ENCODE peak calls at places on chromosomes 7 and 10, in four cellular contexts. W is fibroblast of pulmonary artery, U is activated B cell treated with CpG ODN at 0.5 μM for 24 hours, D is kidney epithelial cell. J is an unnamed sample.

GRCh38 chr10:132698211-132698751 is 87.7 kb downstream of the NKX6-2 start:
- DNase-seq in W (no peak), U (no peak), D (no peak), J (no peak)

GRCh38 chr10:33703897-33704825 is 369.7 kb upstream of the NRP1 start:
- DNase-seq in W (peak), U (no peak), D (peak), J (no peak)

GRCh38 chr7:1611708-1612241 is 41.9 kb upstream of the PSMG3 start:
- DNase-seq in W (peak), U (no peak), D (peak), J (no peak)

GRCh38 chr10:33947563-33947962 is 613.1 kb upstream of the NRP1 start:
- DNase-seq in W (no peak), U (no peak), D (no peak), J (no peak)

GRCh38 chr7:139995034-139995915 is 67.5 kb downstream of the PARP12 start:
- DNase-seq in W (peak), U (no peak), D (no peak), J (no peak)

GRCh38 chr7:157969995-157970394 is 617.6 kb downstream of the PTPRN2 start:
- DNase-seq in W (no peak), U (no peak), D (no peak), J (no peak)

GRCh38 chr10:102113261-102113955 is 6.8 kb downstream of the LDB1 start:
- DNase-seq in W (no peak), U (no peak), D (no peak), J (no peak)

GRCh38 chr10:22489467-22489866 is 144.2 kb downstream of the SPAG6 start:
- DNase-seq in W (no peak), U (no peak), D (no peak), J (no peak)

GRCh38 chr10:132410779-132411532 is 14.0 kb downstream of the PWWP2B start:
- DNase-seq in W (no peak), U (no peak), D (no peak), J (no peak)

GRCh38 chr10:70169661-70170364 is 501 bp downstream of the SAR1A start:
- DNase-seq in W (no peak), U (no peak), D (no peak), J (no peak)

GRCh38 chr10:101323495-101323894 is 30.5 kb upstream of the BTRC start:
- DNase-seq in W (no peak), U (no peak), D (no peak), J (no peak)

GRCh38 chr7:29641651-29642050 is 78.0 kb downstream of the PRR15 start:
- DNase-seq in W (no peak), U (no peak), D (no peak), J (no peak)

GRCh38 chr7:157605638-157606037 is 268.8 kb downstream of the DNAJB6 start:
- DNase-seq in W (no peak), U (no peak), D (no peak), J (no peak)

GRCh38 chr7:25384820-25385560 is 156.7 kb upstream of the NPVF start:
- DNase-seq in W (no peak), U (no peak), D (no peak), J (no peak)

GRCh38 chr10:98258683-98259454 is 9.1 kb downstream of the LOXL4 start:
- DNase-seq in W (no peak), U (no peak), D (no peak), J (no peak)

GRCh38 chr10:68103237-68103866 is 5.9 kb upstream of the MYPN start:
- DNase-seq in W (no peak), U (no peak), D (no peak), J (no peak)

GRCh38 chr10:92142949-92143348 is 147.9 kb downstream of the CPEB3 start:
- DNase-seq in W (no peak), U (no peak), D (no peak), J (no peak)

GRCh38 chr10:70756710-70757360 is 28.3 kb downstream of the TBATA start:
- DNase-seq in W (no peak), U (no peak), D (peak), J (no peak)

GRCh38 chr10:111430070-111430469 is 353.2 kb downstream of the ADRA2A start:
- DNase-seq in W (no peak), U (no peak), D (no peak), J (no peak)

GRCh38 chr10:7410800-7411670 is at the start of gene SFMBT2:
- DNase-seq in W (peak), U (peak), D (peak), J (peak)

GRCh38 chr7:75638607-75639070 is 100.1 kb downstream of the HIP1 start:
- DNase-seq in W (peak), U (no peak), D (no peak), J (peak)

GRCh38 chr10:61890881-61891409 is 10.6 kb upstream of the ARID5B start:
- DNase-seq in W (no peak), U (no peak), D (no peak), J (no peak)

GRCh38 chr10:60964257-60965235 is 20.6 kb upstream of the RHOBTB1 start:
- DNase-seq in W (peak), U (no peak), D (no peak), J (peak)

GRCh38 chr10:10627414-10627813 is 390.3 kb upstream of the CELF2 start:
- DNase-seq in W (no peak), U (no peak), D (no peak), J (no peak)

GRCh38 chr7:30034501-30034900 is 6.3 kb downstream of the PLEKHA8 start:
- DNase-seq in W (no peak), U (no peak), D (no peak), J (no peak)

GRCh38 chr10:104254493-104255243 is at the start of gene GSTO1:
- DNase-seq in W (peak), U (peak), D (no peak), J (peak)

GRCh38 chr7:134513169-134513752 is 14.1 kb upstream of the AKR1B10 start:
- DNase-seq in W (peak), U (no peak), D (no peak), J (peak)

GRCh38 chr7:122935620-122936019 is 49.4 kb upstream of the CADPS2 start:
- DNase-seq in W (no peak), U (no peak), D (no peak), J (no peak)

GRCh38 chr10:106836923-106837322 is 327.6 kb downstream of the SORCS1 start:
- DNase-seq in W (no peak), U (no peak), D (no peak), J (no peak)

GRCh38 chr7:40720401-40720800 is 585.6 kb downstream of the SUGCT start:
- DNase-seq in W (no peak), U (no peak), D (no peak), J (no peak)

GRCh38 chr7:87339373-87339897 is 6.0 kb upstream of the CROT start:
- DNase-seq in W (peak), U (no peak), D (no peak), J (no peak)

GRCh38 chr7:69412331-69413146 is 185.7 kb upstream of the AUTS2 start:
- DNase-seq in W (peak), U (no peak), D (no peak), J (no peak)

GRCh38 chr7:54394877-54395276 is 147.3 kb upstream of the VSTM2A start:
- DNase-seq in W (no peak), U (no peak), D (no peak), J (no peak)

GRCh38 chr7:569996-570800 is 50.6 kb upstream of the PDGFA start:
- DNase-seq in W (no peak), U (no peak), D (no peak), J (no peak)

GRCh38 chr10:110754375-110755120 is 110.4 kb downstream of the RBM20 start:
- DNase-seq in W (no peak), U (no peak), D (no peak), J (no peak)

GRCh38 chr10:133489816-133490588 is 36.3 kb downstream of the SCART1 start:
- DNase-seq in W (no peak), U (no peak), D (no peak), J (no peak)

GRCh38 chr10:8088504-8088903 is 34.0 kb downstream of the GATA3 start:
- DNase-seq in W (no peak), U (no peak), D (no peak), J (no peak)

GRCh38 chr10:70378122-70378521 is 4.3 kb downstream of the LRRC20 start:
- DNase-seq in W (peak), U (no peak), D (peak), J (no peak)

GRCh38 chr7:27433581-27433980 is 191.0 kb downstream of the EVX1 start:
- DNase-seq in W (no peak), U (no peak), D (no peak), J (no peak)

GRCh38 chr7:27438878-27439589 is 196.4 kb downstream of the EVX1 start:
- DNase-seq in W (no peak), U (no peak), D (no peak), J (no peak)

GRCh38 chr7:27431465-27431864 is 188.9 kb downstream of the EVX1 start:
- DNase-seq in W (no peak), U (no peak), D (no peak), J (no peak)

GRCh38 chr7:27435461-27435860 is 192.9 kb downstream of the EVX1 start:
- DNase-seq in W (peak), U (no peak), D (no peak), J (no peak)

DNA sequence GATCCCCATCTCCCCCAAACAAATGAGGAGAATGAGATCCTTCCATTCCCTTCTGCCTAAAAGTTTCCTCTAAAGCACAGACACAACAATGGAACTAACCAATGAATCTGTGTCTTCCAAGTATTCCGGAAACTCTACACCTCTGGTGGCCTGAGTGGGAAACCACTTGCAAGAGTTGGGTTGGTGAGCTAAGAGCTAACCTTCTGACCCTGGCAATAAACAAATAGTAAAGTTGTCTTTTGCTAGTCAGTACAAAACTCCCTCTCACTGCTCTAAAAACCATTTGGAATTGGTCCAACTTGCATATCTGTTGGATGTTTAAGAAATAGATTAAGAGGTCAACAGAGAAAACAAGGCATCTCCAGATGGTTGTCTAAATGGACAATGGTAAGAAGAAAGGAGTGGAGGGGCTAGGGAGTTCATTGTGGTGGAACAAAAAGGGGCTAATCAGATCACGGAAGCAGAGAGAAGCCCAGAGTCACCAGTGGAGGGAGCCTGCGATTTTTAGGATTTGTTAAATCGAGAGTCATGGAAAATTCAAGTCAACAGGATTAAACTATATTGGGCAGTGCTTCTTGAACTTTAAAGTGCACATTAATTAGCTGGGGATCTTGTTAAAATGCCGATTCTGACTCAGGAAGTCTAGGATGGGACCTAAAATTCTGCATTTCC is 192.3 kb downstream of the EVX1 start:
- DNase-seq in W (peak), U (no peak), D (no peak), J (no peak)
- TF ChIP-seq CTCF in W (peak), U (no peak), D (no peak), J (no peak)

GRCh38 chr10:49746626-49747302 is 15.4 kb downstream of the OGDHL start:
- DNase-seq in W (no peak), U (no peak), D (no peak), J (no peak)
- TF ChIP-seq CTCF in W (no peak), U (no peak), D (no peak), J (no peak)

DNA sequence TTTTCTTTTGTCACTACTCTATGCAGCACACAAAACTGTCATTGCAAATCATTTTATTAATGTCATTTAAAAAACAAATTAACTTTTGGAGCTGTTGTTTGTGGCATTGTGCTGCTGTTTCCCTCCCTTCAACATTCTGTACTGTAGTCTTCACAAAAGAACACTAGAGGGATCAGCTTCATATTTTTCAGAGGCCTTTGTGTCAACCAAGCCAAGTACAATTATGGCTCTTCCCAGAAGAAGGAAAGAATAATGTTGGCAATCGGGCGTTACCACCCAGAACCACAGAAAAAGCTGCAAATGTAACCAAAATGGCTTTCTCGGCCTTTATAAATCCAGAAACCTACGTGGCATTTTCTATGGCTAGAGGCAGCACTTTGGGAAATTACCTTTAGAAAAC is 98.9 kb upstream of the COL1A2 start:
- DNase-seq in W (peak), U (no peak), D (no peak), J (no peak)
- TF ChIP-seq CTCF in W (peak), U (no peak), D (peak), J (peak)

GRCh38 chr10:12847361-12847975 is 154.0 kb downstream of the CCDC3 start:
- DNase-seq in W (no peak), U (no peak), D (no peak), J (no peak)
- TF ChIP-seq CTCF in W (no peak), U (no peak), D (peak), J (peak)

DNA sequence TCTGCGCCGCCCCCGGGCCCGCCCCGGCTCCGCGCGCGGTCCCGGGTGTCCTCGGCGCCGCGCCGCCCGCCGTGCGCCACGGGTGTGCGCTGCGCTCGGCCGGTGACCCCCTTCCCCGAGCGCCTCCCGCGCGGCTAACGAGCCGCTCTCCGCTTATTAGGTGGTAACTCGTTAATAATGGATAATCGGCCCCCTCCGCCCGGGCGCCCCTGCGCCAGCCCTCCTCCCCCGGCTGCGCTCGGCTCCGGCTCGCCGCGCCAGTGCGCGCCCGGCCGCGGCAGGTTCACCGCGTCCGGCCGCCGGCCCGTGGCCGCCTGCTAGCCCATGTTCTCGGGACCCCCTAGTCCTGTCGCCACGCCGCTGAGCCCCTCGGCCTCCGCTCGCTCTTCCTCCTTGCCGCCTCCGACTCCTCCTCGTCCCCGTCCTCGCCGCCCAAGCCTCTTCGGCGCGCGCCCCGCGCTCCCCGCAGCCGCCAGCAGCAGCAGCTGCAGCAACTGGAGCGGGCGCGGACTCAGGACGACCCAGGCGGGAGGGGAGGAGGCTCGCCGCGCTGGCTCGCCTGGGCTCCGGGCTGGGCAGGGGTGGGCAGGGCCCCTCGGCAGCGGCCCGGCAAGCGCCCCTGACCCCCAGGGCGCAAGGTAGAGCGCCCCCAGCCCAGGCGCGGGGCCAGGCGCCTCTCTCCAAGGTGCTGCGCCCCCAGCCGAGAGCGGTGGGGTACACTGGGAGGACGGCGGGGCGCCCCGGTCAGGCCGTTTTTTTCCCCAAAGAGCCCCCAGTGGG is 568 bp upstream of the KCNMA1 start:
- DNase-seq in W (peak), U (no peak), D (no peak), J (peak)
- TF ChIP-seq CTCF in W (no peak), U (no peak), D (no peak), J (peak)

J was measured in progenitor cell of endocrine pancreas.